ENCODE peak calls at places on chromosome 17, in seven cellular contexts. J is foreskin fibroblast, B is AG09319, I is prostate gland, U is suprapubic skin, R is omental fat pad, G is cardiac fibroblast. L is an unnamed sample.

GRCh38 chr17:40577611-40578065 is 12.4 kb upstream of the CCR7 start:
- DNase-seq in J (no peak), B (no peak), I (no peak), U (no peak), R (no peak), G (no peak), L (peak; percentile 64)

GRCh38 chr17:64765191-64765889 is 103.2 kb upstream of the SMURF2 start:
- DNase-seq in J (no peak), B (no peak), I (no peak), U (peak; percentile 47), R (no peak), G (no peak), L (no peak)

GRCh38 chr17:75323043-75323591 is 33.9 kb upstream of the SLC25A19 start:
- DNase-seq in J (peak; percentile 91), B (peak; percentile 74), I (peak; percentile 87), U (peak; percentile 93), R (peak; percentile 98), G (peak; percentile 93), L (peak; percentile 41)

GRCh38 chr17:52064791-52065211 is 93.7 kb downstream of the CA10 start:
- DNase-seq in J (peak; percentile 7), B (no peak), I (no peak), U (no peak), R (no peak), G (no peak), L (no peak)

GRCh38 chr17:10699861-10700260 is 2.5 kb downstream of the ADPRM start:
- DNase-seq in J (no peak), B (no peak), I (no peak), U (no peak), R (no peak), G (peak; percentile 70), L (peak; percentile 12)

GRCh38 chr17:17032131-17032692 is 10.0 kb upstream of the MPRIP start:
- DNase-seq in J (peak; percentile 94), B (peak; percentile 42), I (no peak), U (no peak), R (no peak), G (peak; percentile 81), L (no peak)

GRCh38 chr17:27236710-27237315 is 57.1 kb upstream of the WSB1 start:
- DNase-seq in J (peak; percentile 85), B (peak; percentile 42), I (peak; percentile 84), U (no peak), R (peak; percentile 93), G (peak; percentile 86), L (peak; percentile 40)

GRCh38 chr17:81046131-81046769 is 11.3 kb downstream of the BAIAP2 start:
- DNase-seq in J (no peak), B (no peak), I (no peak), U (no peak), R (no peak), G (no peak), L (no peak)

GRCh38 chr17:82974136-82974952 is 105.1 kb upstream of the METRNL start:
- DNase-seq in J (peak; percentile 54), B (no peak), I (no peak), U (no peak), R (no peak), G (no peak), L (peak; percentile 5)

GRCh38 chr17:40309031-40309937 is at the start of gene RARA:
- DNase-seq in J (peak; percentile 68), B (no peak), I (no peak), U (peak; percentile 84), R (no peak), G (no peak), L (peak; percentile 74)

GRCh38 chr17:19771971-19772630 is 24.0 kb upstream of the ALDH3A1 start:
- DNase-seq in J (no peak), B (no peak), I (no peak), U (no peak), R (no peak), G (no peak), L (peak; percentile 11)

GRCh38 chr17:876272-876671 is 94.1 kb downstream of the MRM3 start:
- DNase-seq in J (no peak), B (no peak), I (no peak), U (no peak), R (no peak), G (no peak), L (peak; percentile 40)

GRCh38 chr17:1142503-1143095 is 37.2 kb downstream of the ABR start:
- DNase-seq in J (no peak), B (no peak), I (no peak), U (no peak), R (no peak), G (peak; percentile 52), L (no peak)

GRCh38 chr17:81153340-81153803 is 11.9 kb upstream of the PVALEF start:
- DNase-seq in J (peak; percentile 28), B (no peak), I (no peak), U (no peak), R (no peak), G (peak; percentile 72), L (no peak)

GRCh38 chr17:56142325-56142724 is 10.9 kb upstream of the ANKFN1 start:
- DNase-seq in J (peak; percentile 86), B (peak; percentile 85), I (no peak), U (no peak), R (no peak), G (peak; percentile 26), L (no peak)

GRCh38 chr17:58247511-58248363 is 9.4 kb downstream of the LPO start:
- DNase-seq in J (no peak), B (no peak), I (no peak), U (no peak), R (no peak), G (no peak), L (no peak)

GRCh38 chr17:79220715-79221291 is 146.2 kb downstream of the ENGASE start:
- DNase-seq in J (peak; percentile 15), B (no peak), I (no peak), U (no peak), R (no peak), G (no peak), L (no peak)

GRCh38 chr17:39663688-39664580 is 1.2 kb upstream of the TCAP start:
- DNase-seq in J (peak; percentile 68), B (no peak), I (no peak), U (no peak), R (no peak), G (no peak), L (no peak)

DNA sequence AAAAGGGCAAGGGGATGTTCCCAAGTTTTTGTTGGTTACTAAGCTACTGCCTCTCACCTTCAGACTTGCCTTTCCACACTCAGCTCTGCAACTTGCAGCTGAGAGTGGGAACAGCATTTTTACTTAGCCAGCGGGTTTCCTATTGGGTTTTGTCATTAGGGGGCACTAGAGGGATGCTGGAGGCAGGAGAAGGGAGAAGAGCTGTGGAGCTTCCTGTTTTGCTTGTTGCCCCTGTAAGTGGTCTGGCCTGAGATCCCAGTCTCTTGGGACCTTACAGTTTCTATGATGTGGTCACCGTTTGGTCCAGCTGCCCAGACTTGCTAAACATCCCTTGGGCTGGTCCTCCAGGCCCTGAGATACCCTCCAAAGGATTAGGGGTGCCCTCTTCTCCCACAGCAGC is 209.6 kb upstream of the NLRP1 start:
- DNase-seq in J (peak; percentile 32), B (no peak), I (no peak), U (no peak), R (no peak), G (no peak), L (no peak)
- TF ChIP-seq CTCF in J (no peak), B (no peak), I (no peak), U (no peak), R (no peak), G (peak; percentile 42), L (no peak)

DNA sequence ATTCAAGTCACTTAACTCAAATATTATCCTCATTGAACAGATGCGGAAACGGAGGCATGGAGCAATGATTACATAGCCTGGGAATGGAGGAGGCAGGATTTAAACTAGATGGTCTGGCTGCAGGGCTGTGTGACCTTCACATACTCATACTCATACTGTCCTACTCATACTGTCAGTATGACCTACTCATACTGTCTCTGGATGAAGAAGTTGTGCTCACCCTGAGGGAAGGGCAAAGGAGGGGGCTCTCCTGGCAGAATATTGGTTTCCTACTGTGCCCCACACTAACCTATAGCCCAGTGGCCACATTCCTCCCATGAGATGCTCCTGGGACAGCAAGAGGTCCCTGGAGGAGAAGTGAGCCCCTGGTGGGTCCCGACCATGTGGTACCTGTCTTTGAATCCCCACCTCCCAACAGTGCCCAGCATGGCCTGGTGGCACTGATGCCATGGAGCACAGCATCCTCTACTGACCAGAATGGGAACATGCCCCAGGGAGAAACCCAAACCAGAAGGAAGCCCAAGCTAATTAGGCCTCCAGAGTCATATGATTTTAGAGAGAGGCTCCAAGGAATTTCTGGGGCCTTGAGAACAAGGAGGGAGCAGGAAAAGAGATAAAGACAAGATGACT is 197.3 kb upstream of the SDK2 start:
- DNase-seq in J (no peak), B (no peak), I (no peak), U (no peak), R (no peak), G (peak; percentile 5), L (no peak)
- TF ChIP-seq CTCF in J (peak; percentile 17), B (peak; percentile 21), I (no peak), U (no peak), R (no peak), G (no peak), L (no peak)

GRCh38 chr17:12549499-12549901 is 116.2 kb upstream of the MYOCD start:
- DNase-seq in J (peak; percentile 15), B (no peak), I (no peak), U (no peak), R (no peak), G (peak; percentile 8), L (no peak)

GRCh38 chr17:12548558-12548957 is 117.1 kb upstream of the MYOCD start:
- DNase-seq in J (no peak), B (no peak), I (no peak), U (no peak), R (no peak), G (no peak), L (no peak)

GRCh38 chr17:12547829-12548228 is 117.9 kb upstream of the MYOCD start:
- DNase-seq in J (no peak), B (no peak), I (no peak), U (no peak), R (no peak), G (no peak), L (no peak)

GRCh38 chr17:12546983-12547382 is 118.7 kb upstream of the MYOCD start:
- DNase-seq in J (no peak), B (no peak), I (no peak), U (no peak), R (no peak), G (no peak), L (no peak)

GRCh38 chr17:12545877-12546513 is 119.7 kb upstream of the MYOCD start:
- DNase-seq in J (peak; percentile 66), B (no peak), I (no peak), U (no peak), R (no peak), G (peak; percentile 71), L (peak; percentile 51)
- TF ChIP-seq CTCF in J (peak; percentile 81), B (peak; percentile 90), I (peak; percentile 36), U (peak; percentile 3), R (no peak), G (peak; percentile 77), L (peak; percentile 86)

GRCh38 chr17:48513097-48513496 is 17.7 kb downstream of the HOXB1 start:
- DNase-seq in J (no peak), B (no peak), I (no peak), U (no peak), R (no peak), G (peak; percentile 26), L (no peak)

GRCh38 chr17:48510761-48511604 is 19.8 kb downstream of the HOXB1 start:
- DNase-seq in J (peak; percentile 68), B (peak; percentile 44), I (no peak), U (no peak), R (no peak), G (peak; percentile 59), L (peak; percentile 61)

GRCh38 chr17:48515925-48516900 is 14.6 kb downstream of the HOXB1 start:
- DNase-seq in J (no peak), B (no peak), I (no peak), U (no peak), R (no peak), G (no peak), L (no peak)

GRCh38 chr17:48514483-48514876 is 16.3 kb downstream of the HOXB1 start:
- DNase-seq in J (no peak), B (no peak), I (no peak), U (no peak), R (no peak), G (no peak), L (no peak)

GRCh38 chr17:48513653-48514482 is 16.9 kb downstream of the HOXB1 start:
- DNase-seq in J (no peak), B (no peak), I (no peak), U (no peak), R (no peak), G (no peak), L (no peak)
- TF ChIP-seq CTCF in J (no peak), B (no peak), I (no peak), U (no peak), R (no peak), G (no peak), L (no peak)

L was measured in GM20000.